ENCODE peak calls at places on chromosomes 12 and 14, in four cellular contexts. I, A, D and H are unnamed samples.
A peak's percentile ranks its signal among the peaks of the same experiment; 100 is the strongest.

GRCh38 chr12:321606-322326 is 59.1 kb upstream of the SLC6A13 start:
- DNase-seq in I (no peak), D (no peak), A (peak; percentile 30), H (no peak)

GRCh38 chr12:115405471-115405860 is 721.5 kb upstream of the TBX3 start:
- DNase-seq in A (no peak), I (no peak), D (no peak), H (no peak)

GRCh38 chr12:29698756-29699155 is 85.0 kb downstream of the TMTC1 start:
- DNase-seq in I (no peak), D (no peak), A (no peak), H (no peak)

GRCh38 chr14:103067231-103067954 is 10.0 kb upstream of the CDC42BPB start:
- DNase-seq in D (no peak), A (no peak), I (no peak), H (peak; percentile 79)

GRCh38 chr12:89353823-89354629 is 1.7 kb upstream of the DUSP6 start:
- DNase-seq in D (no peak), I (peak; percentile 67), A (peak; percentile 85), H (peak; percentile 75)

GRCh38 chr14:74566174-74567125 is 45.6 kb downstream of the LTBP2 start:
- DNase-seq in I (no peak), D (no peak), A (no peak), H (peak; percentile 66)

GRCh38 chr14:64673748-64674147 is 30.5 kb upstream of the PLEKHG3 start:
- DNase-seq in D (no peak), A (no peak), I (no peak), H (no peak)

GRCh38 chr12:25416516-25416915 is 136.6 kb downstream of the LMNTD1 start:
- DNase-seq in D (no peak), A (no peak), I (no peak), H (no peak)

GRCh38 chr12:55847033-55847432 is 4.3 kb upstream of the MMP19 start:
- DNase-seq in A (no peak), D (no peak), I (no peak), H (no peak)

GRCh38 chr14:104774453-104775072 is 21.0 kb downstream of the AKT1 start:
- DNase-seq in I (no peak), A (no peak), D (no peak), H (no peak)

GRCh38 chr12:124699878-124700277 is 132.5 kb upstream of the NCOR2 start:
- DNase-seq in A (no peak), D (no peak), I (no peak), H (no peak)

GRCh38 chr14:68807148-68807600 is 14.3 kb upstream of the ZFP36L1 start:
- DNase-seq in I (no peak), D (no peak), A (peak; percentile 58), H (no peak)
- TF ChIP-seq PHF8 in I (no peak), D (no peak), A (no peak), H (no peak)

GRCh38 chr12:58923781-58924180 is 3.5 kb upstream of the LRIG3 start:
- DNase-seq in A (no peak), D (no peak), I (no peak), H (no peak)

GRCh38 chr12:58927112-58927511 is 6.8 kb upstream of the LRIG3 start:
- DNase-seq in D (no peak), A (no peak), I (no peak), H (no peak)

GRCh38 chr12:58924652-58925051 is 4.3 kb upstream of the LRIG3 start:
- DNase-seq in A (no peak), I (no peak), D (no peak), H (no peak)

GRCh38 chr12:58925733-58926113 is 5.4 kb upstream of the LRIG3 start:
- DNase-seq in I (no peak), D (no peak), A (no peak), H (no peak)

DNA sequence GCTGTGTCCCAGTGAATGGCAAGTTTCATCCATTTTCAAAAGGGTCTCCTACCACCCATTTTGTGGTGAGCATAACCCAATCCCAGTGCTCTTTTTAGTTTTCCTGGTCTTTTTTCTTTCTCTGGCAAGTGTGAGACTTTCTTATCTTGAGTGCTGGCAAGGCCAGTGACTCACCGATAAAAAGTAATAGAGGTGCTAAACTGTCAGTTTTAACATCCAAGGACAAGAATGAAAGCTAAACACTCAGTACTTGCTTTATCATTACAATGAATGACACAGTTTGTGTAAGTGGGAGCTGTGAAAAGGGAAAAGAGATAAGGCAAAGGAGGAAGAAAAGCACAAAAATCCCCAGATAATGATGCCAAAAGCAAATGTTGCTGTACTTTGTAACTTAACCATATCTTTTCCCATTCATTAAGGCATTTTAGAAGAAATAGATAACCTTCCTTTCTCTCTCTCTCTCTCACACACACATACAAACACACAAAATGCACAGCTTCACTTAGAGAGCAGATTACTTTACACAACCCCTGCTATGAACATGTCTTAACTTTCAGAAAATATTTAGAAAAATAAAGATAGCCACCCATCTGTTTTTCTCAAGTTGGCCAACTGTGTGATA is 4.9 kb upstream of the LRIG3 start:
- DNase-seq in I (no peak), D (no peak), A (no peak), H (no peak)
- TF ChIP-seq CHD2 in I (no peak), D (no peak), A (no peak), H (no peak)

DNA sequence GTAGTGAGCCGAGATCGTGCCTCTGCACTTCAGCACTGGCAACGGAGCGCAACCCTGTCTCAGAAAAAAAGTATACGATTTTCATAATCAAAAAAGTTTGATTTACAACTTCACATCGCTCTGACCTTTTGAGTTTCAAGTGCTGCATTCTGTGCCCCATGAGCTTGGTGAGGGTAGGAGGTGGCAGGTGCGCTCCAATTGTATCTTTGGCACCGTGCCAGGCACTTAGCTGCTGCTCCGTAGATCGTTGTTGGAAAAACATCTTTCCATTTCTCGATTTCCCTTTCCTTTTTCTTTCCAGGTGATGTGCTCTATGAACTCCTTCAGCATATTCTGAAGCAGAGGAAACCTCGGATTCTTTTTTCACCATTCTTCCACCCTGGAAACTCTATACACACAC is 203.7 kb downstream of the ETV6 start:
- DNase-seq in D (no peak), I (no peak), A (no peak), H (no peak)
- TF ChIP-seq PHF8 in D (no peak), I (no peak), A (no peak), H (no peak)

DNA sequence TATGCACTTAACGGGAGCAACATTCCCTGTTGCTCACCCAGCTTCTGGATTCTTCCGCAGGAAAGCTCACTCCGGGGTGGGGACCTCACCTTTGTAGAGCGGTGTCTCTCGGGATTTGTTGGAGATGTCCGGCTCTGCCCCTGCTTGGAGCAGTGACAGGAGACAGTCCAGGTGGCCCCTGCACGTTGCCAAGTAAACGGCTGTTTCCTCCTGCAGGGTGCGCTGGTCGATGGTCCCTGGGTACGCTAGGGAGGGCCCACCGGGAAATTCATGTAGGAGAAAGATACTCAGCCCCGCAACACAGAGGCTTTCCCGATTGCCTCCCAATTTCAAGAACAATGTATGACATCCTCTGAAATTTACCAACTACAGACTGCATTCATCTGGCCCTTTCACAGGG is 23.1 kb downstream of the ASB2 start:
- DNase-seq in D (peak; percentile 20), I (no peak), A (peak; percentile 50), H (no peak)
- TF ChIP-seq CHD2 in D (no peak), I (no peak), A (no peak), H (no peak)

DNA sequence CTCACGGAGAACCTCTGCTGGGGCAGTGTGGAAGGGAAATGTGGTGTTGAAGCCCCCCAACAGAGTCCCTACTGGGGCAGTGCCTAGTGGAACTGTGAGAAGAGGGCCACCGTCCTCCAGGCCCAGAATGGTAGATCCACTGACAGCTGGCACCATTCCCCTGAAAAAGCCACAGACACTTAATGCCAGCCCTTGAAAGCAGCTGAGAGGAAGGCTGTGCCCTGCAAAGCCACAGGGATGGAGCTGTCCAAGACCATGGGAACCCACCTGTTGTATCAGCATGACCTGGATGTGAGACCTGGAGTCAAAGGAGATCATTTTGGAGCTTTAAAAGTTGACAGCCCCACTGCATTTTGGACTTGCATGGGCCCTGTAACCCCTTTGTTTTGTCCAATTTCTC is 363.5 kb upstream of the PRICKLE1 start:
- DNase-seq in I (no peak), D (no peak), A (no peak), H (no peak)
- TF ChIP-seq PHF8 in I (no peak), D (no peak), A (no peak), H (no peak)

DNA sequence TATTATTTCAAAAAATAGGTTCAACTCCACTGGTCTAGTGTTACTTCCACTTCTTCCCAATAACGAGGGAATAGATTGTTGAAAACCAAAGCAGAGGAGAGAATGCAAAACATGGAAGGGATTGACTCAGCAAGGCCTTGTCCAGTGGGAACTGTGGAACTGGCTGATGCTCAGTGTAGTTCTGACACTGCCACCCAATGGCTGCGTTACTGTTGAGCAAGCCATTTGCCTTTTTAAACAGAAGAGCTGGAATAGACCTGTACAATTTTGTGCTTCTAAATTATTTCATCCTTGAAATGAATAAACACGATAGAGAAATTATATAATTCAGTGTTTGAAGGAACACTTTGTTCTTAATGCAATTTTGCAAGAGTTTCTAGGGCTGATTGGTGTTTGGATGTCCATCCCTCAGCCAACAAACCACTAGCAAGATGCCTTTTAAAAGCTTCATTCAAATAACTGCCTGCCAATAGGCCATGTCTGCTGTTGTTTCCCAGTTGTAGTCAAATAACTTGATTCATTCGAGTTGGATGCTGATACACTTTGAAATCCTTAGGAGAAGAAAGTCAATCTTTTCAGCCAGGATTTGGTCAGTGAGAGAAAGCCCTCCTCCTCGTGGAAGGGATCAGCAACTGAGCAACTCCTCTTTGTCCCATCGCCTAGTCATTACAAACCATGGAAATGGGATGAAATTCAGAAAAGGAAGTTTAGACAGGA is 7.2 kb upstream of the MGP start:
- DNase-seq in D (no peak), A (peak; percentile 5), I (no peak), H (peak; percentile 31)
- TF ChIP-seq CHD2 in D (no peak), A (no peak), I (no peak), H (no peak)

GRCh38 chr12:116878567-116879508 is 2.4 kb downstream of the HRK start:
- DNase-seq in I (no peak), A (no peak), D (no peak), H (no peak)

GRCh38 chr12:116880213-116880816 is 926 bp downstream of the HRK start:
- DNase-seq in I (no peak), A (no peak), D (no peak), H (no peak)

GRCh38 chr12:116880817-116881324 is 370 bp downstream of the HRK start:
- DNase-seq in A (peak; percentile 27), D (peak; percentile 70), I (peak; percentile 38), H (peak; percentile 76)

GRCh38 chr12:116881325-116881866 is at the start of gene HRK:
- DNase-seq in A (no peak), D (peak; percentile 44), I (no peak), H (no peak)

DNA sequence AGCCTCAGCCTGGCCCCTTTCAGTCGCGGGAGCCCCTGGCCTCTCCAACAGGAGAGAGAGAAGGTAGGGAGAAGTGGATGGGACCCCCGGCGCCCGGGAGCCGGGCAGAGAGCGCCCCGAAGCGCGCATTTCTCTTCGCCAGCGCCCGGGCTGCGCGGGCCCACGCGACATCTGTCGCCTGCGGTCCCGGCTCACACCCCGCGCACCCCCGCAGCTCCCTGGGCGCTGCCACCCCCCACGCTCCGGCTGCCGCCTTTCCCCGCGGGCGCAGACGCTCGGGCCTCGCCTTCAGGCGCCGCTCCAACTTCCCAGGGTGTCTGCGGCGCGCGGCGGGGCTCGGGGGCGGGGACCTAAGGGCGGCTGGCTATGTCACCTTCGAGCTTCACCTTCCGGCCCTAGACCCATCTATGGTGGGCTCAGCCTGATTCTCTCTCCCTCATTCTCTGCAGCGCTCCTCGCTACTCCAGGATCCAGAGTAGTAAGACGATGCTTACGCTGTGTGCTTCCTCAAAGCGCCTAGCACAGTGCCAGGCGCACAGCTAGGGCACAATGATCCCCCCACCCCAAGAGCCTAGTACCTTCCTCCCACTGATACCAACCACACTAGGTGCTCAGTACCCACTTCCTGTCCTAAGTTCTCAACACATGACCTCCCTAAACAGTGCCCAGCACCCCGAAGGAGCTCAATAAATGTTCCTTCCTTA is 1.6 kb downstream of the HRK start:
- DNase-seq in A (no peak), I (no peak), D (no peak), H (no peak)
- TF ChIP-seq PHF8 in A (no peak), I (no peak), D (no peak), H (no peak)